ENCODE peak calls at places on chromosomes 16 and 17, in seven cellular contexts. A, I, Q, R, B, C and H are unnamed samples.

GRCh38 chr16:66414891-66415290 is 12.2 kb upstream of the BEAN1 start:
- DNase-seq in A (no peak), I (no peak), Q (no peak), R (no peak), B (no peak), C (no peak), H (peak; percentile 1)

GRCh38 chr17:81445642-81446500 is 50.6 kb downstream of the BAHCC1 start:
- DNase-seq in A (no peak), I (no peak), Q (no peak), R (no peak), B (no peak), C (no peak), H (no peak)

GRCh38 chr17:16923904-16924700 is 47.8 kb downstream of the TNFRSF13B start:
- DNase-seq in A (no peak), I (no peak), Q (no peak), R (peak; percentile 22), B (no peak), C (no peak), H (no peak)

GRCh38 chr16:4924593-4925378 is 12.2 kb downstream of the PPL start:
- DNase-seq in A (peak; percentile 99), I (no peak), Q (no peak), R (peak; percentile 85), B (peak; percentile 63), C (peak; percentile 83), H (no peak)

GRCh38 chr17:81335388-81336157 is 40.5 kb upstream of the SLC38A10 start:
- DNase-seq in A (peak; percentile 95), I (no peak), Q (no peak), R (peak; percentile 70), B (no peak), C (no peak), H (no peak)

GRCh38 chr17:40551874-40552768 is 13.2 kb downstream of the CCR7 start:
- DNase-seq in A (no peak), I (peak; percentile 62), Q (no peak), R (peak; percentile 49), B (peak; percentile 13), C (no peak), H (peak; percentile 74)

GRCh38 chr17:21388944-21389343 is 12.8 kb downstream of the KCNJ12 start:
- DNase-seq in A (no peak), I (no peak), Q (no peak), R (no peak), B (no peak), C (no peak), H (no peak)

GRCh38 chr16:89670496-89671431 is 13.1 kb downstream of the SPATA33 start:
- DNase-seq in A (no peak), I (no peak), Q (no peak), R (no peak), B (no peak), C (no peak), H (no peak)

GRCh38 chr16:17775061-17775460 is 304.3 kb upstream of the XYLT1 start:
- DNase-seq in A (no peak), I (no peak), Q (no peak), R (no peak), B (no peak), C (no peak), H (no peak)

GRCh38 chr17:3528604-3529511 is 28.8 kb downstream of the TRPV3 start:
- DNase-seq in A (peak; percentile 62), I (peak; percentile 33), Q (no peak), R (no peak), B (no peak), C (peak; percentile 45), H (no peak)

GRCh38 chr17:79033741-79034501 is 10.0 kb downstream of the C1QTNF1 start:
- DNase-seq in A (no peak), I (peak; percentile 49), Q (no peak), R (no peak), B (no peak), C (no peak), H (no peak)

GRCh38 chr17:511833-512251 is 159.2 kb upstream of the RPH3AL start:
- DNase-seq in A (no peak), I (no peak), Q (no peak), R (no peak), B (no peak), C (no peak), H (peak; percentile 51)

GRCh38 chr17:11144358-11145233 is 96.4 kb upstream of the SHISA6 start:
- DNase-seq in A (peak; percentile 14), I (no peak), Q (no peak), R (no peak), B (peak; percentile 37), C (peak; percentile 70), H (no peak)

GRCh38 chr17:1111599-1112443 is 68.0 kb downstream of the ABR start:
- DNase-seq in A (peak; percentile 67), I (no peak), Q (no peak), R (peak; percentile 74), B (no peak), C (no peak), H (peak; percentile 64)

GRCh38 chr17:35022536-35023063 is 40.9 kb downstream of the RFFL start:
- DNase-seq in A (no peak), I (peak; percentile 72), Q (no peak), R (peak; percentile 87), B (peak; percentile 27), C (peak; percentile 44), H (peak; percentile 68)

GRCh38 chr16:29126057-29126494 is 141.2 kb downstream of the LAT start:
- DNase-seq in A (no peak), I (no peak), Q (no peak), R (no peak), B (no peak), C (no peak), H (no peak)

GRCh38 chr17:80212109-80212508 is 8.0 kb downstream of the SGSH start:
- DNase-seq in A (no peak), I (no peak), Q (no peak), R (no peak), B (no peak), C (no peak), H (no peak)

GRCh38 chr16:23976091-23977001 is 140.6 kb downstream of the PRKCB start:
- DNase-seq in A (no peak), I (no peak), Q (no peak), R (no peak), B (no peak), C (no peak), H (no peak)

GRCh38 chr16:89602273-89602951 is 11.0 kb upstream of the DPEP1 start:
- DNase-seq in A (peak; percentile 41), I (no peak), Q (no peak), R (no peak), B (no peak), C (peak; percentile 77), H (peak; percentile 84)

GRCh38 chr17:47316316-47316715 is 7.4 kb upstream of the EFCAB13 start:
- DNase-seq in A (no peak), I (no peak), Q (no peak), R (no peak), B (no peak), C (no peak), H (no peak)

GRCh38 chr17:75475851-75476250 is 19.4 kb downstream of the TMEM94 start:
- DNase-seq in A (no peak), I (no peak), Q (no peak), R (no peak), B (no peak), C (no peak), H (no peak)
- H3K4me1 ChIP-seq in A (no peaks in the 10 kb centered on the region), I (peaks cover 74% of the 10 kb centered on the region), Q (no peaks in the 10 kb centered on the region), R (peaks cover 36% of the 10 kb centered on the region), B (peaks cover 8% of the 10 kb centered on the region), C (no peaks in the 10 kb centered on the region), H (no peaks in the 10 kb centered on the region)

GRCh38 chr17:75530837-75531723 is 5.6 kb downstream of the LLGL2 start:
- DNase-seq in A (peak; percentile 23), I (no peak), Q (no peak), R (no peak), B (no peak), C (no peak), H (no peak)

GRCh38 chr17:75536401-75536800 is 10.9 kb downstream of the LLGL2 start:
- DNase-seq in A (no peak), I (no peak), Q (no peak), R (peak; percentile 48), B (no peak), C (no peak), H (no peak)

GRCh38 chr17:75531724-75532090 is 6.2 kb downstream of the LLGL2 start:
- DNase-seq in A (peak; percentile 87), I (no peak), Q (no peak), R (peak; percentile 69), B (no peak), C (peak; percentile 79), H (no peak)

GRCh38 chr17:75535871-75536270 is 10.4 kb downstream of the LLGL2 start:
- DNase-seq in A (no peak), I (no peak), Q (no peak), R (no peak), B (no peak), C (no peak), H (no peak)

GRCh38 chr17:75535119-75535537 is 9.6 kb downstream of the LLGL2 start:
- DNase-seq in A (no peak), I (no peak), Q (peak; percentile 26), R (no peak), B (no peak), C (no peak), H (no peak)
- H3K27ac ChIP-seq in A (no peak overlapping the region), I (no peak overlapping the region), Q (no peak overlapping the region), R (peak overlapping the region; percentile 71), B (no peak overlapping the region), C (no peak overlapping the region), H (no peak overlapping the region)

GRCh38 chr16:78817442-78817829 is 718.0 kb downstream of the WWOX start:
- DNase-seq in A (no peak), I (no peak), Q (no peak), R (no peak), B (no peak), C (no peak), H (no peak)
- H3K4me3 ChIP-seq in A (no peak overlapping the region), I (no peak overlapping the region), Q (no peak overlapping the region), R (no peak overlapping the region), B (no peak overlapping the region), C (no peak overlapping the region), H (no peak overlapping the region)

DNA sequence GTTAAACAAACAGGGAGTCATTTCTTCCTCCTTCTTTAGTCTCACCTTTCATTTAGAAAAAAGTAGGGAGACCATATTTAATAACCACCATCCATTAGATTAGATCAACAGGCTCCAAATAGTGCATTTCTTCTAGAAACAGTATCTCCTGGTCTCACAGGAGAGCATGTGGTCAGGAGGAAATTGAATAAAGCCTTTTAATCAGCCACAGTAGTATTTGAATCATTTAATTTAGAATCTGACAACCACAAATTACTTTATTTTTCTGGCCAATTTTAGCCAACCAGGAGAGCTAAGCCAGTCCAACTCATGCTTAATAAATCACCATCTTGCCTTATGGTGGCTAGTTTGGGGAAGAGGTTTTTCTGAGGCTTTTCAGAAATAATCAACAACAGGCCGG is 26.3 kb upstream of the ZFP90 start:
- DNase-seq in A (no peak), I (no peak), Q (no peak), R (no peak), B (no peak), C (no peak), H (no peak)
- H3K4me1 ChIP-seq in A (no peaks in the 10 kb centered on the region), I (no peaks in the 10 kb centered on the region), Q (no peaks in the 10 kb centered on the region), R (peaks cover 22% of the 10 kb centered on the region), B (peaks cover 10% of the 10 kb centered on the region), C (no peaks in the 10 kb centered on the region), H (peaks cover 3% of the 10 kb centered on the region)

DNA sequence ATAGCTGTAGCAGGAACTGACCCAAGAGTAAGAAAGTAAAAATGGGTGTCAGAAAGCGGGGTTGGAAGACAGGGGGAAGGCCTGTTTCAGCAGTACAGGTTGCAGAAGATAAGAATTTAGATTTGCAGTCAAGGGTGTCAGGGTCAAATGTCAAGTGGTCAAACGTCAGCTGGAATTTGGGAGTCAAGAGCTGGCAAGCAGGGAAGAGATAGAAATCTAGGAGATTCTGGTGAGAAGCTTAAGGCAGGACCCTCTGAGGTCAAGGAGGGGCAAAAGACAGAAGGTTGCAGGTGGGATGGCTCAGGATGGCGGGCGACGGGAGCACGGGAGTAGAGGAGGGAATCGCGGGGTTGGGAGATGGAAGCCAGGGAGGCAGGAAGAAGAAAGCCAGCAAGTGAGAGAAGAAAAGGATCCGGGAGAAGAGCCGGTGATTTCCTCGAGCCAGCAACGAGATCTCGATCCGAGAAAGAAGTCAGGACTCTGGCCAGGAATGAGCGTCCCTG is 335 bp downstream of the SLC25A35 start:
- DNase-seq in A (no peak), I (no peak), Q (no peak), R (no peak), B (no peak), C (no peak), H (no peak)
- H3K27ac ChIP-seq in A (no peak overlapping the region), I (peak overlapping the region; percentile 90), Q (peak overlapping the region; percentile 41), R (peak overlapping the region; percentile 88), B (peak overlapping the region; percentile 80), C (no peak overlapping the region), H (peak overlapping the region; percentile 92)